ENCODE peak calls at places on chromosome 5, in six cellular contexts. S is MCF 10A, U is lung microvascular endothelial cell, K is fibroblast of the aortic adventitia, X is epithelial cell of prostate, C is T-helper 9 cell. I is an unnamed sample.

GRCh38 chr5:138696501-138696900 is 56.7 kb upstream of the CTNNA1 start:
- DNase-seq in K (peak; percentile 69), C (no peak), U (peak; percentile 92), X (no peak), S (peak; percentile 94), I (no peak)

GRCh38 chr5:138874241-138874640 is 894 bp downstream of the LRRTM2 start:
- DNase-seq in U (no peak), X (no peak), S (no peak), K (peak; percentile 26), C (no peak), I (no peak)

GRCh38 chr5:172548981-172549707 is 91.9 kb upstream of the NEURL1B start:
- DNase-seq in U (no peak), C (no peak), S (no peak), K (no peak), X (no peak), I (no peak)

GRCh38 chr5:180860273-180860886 is 696 bp downstream of the ZFP62 start:
- DNase-seq in X (peak; percentile 5), C (peak; percentile 26), U (peak; percentile 3), K (peak; percentile 32), S (peak; percentile 74), I (no peak)

GRCh38 chr5:143582176-143582575 is 178.7 kb upstream of the NR3C1 start:
- DNase-seq in K (no peak), S (no peak), C (no peak), U (no peak), X (no peak), I (no peak)

GRCh38 chr5:169300468-169301385 is at the start of gene SLIT3:
- DNase-seq in X (peak; percentile 12), S (peak; percentile 69), C (no peak), U (peak; percentile 16), K (peak; percentile 88), I (no peak)

GRCh38 chr5:126100767-126101166 is 322.4 kb upstream of the GRAMD2B start:
- DNase-seq in X (no peak), S (no peak), C (no peak), K (peak; percentile 19), U (no peak), I (no peak)

GRCh38 chr5:144332265-144332664 is 161.6 kb downstream of the KCTD16 start:
- DNase-seq in C (no peak), X (no peak), K (no peak), S (peak; percentile 16), U (no peak), I (no peak)

GRCh38 chr5:125685771-125686170 is 737.4 kb upstream of the GRAMD2B start:
- DNase-seq in U (no peak), S (no peak), C (no peak), K (no peak), X (no peak), I (no peak)

GRCh38 chr5:15966066-15966640 is 213.4 kb downstream of the MARCHF11 start:
- DNase-seq in K (no peak), X (no peak), C (no peak), U (no peak), S (peak; percentile 8), I (no peak)

GRCh38 chr5:75190227-75190626 is 46.5 kb downstream of the ANKRD31 start:
- DNase-seq in K (no peak), S (no peak), X (no peak), C (no peak), U (no peak), I (no peak)

GRCh38 chr5:2260211-2260985 is 377.7 kb upstream of the IRX4 start:
- DNase-seq in K (no peak), S (no peak), U (no peak), X (no peak), C (no peak), I (no peak)

GRCh38 chr5:122392844-122393243 is 80.8 kb downstream of the SNCAIP start:
- DNase-seq in C (no peak), S (peak; percentile 88), U (no peak), K (peak; percentile 10), X (no peak), I (no peak)

GRCh38 chr5:159463590-159464321 is 133.5 kb upstream of the IL12B start:
- DNase-seq in S (peak; percentile 35), K (peak; percentile 33), C (no peak), X (no peak), U (no peak), I (no peak)

I was measured in effector memory CD8-positive, alpha-beta T cell.